ENCODE peak calls at places on chromosomes 3 and 15, in five cellular contexts. One of them, this sample, is unnamed. For H3K4me1, the result is how much of the 10 kb centered on the place peaks cover.

GRCh38 chr3:115598216-115598615 is 25.1 kb upstream of the GAP43 start:
- DNase-seq in body of pancreas: no peak
- DNase-seq in pancreas: no peak
- DNase-seq in sigmoid colon: no peak
- DNase-seq in right cardiac atrium: no peak
- DNase-seq in this sample: no peak

GRCh38 chr3:190303887-190304286 is 18.4 kb downstream of the CLDN1 start:
- DNase-seq in right cardiac atrium: no peak
- DNase-seq in pancreas: no peak
- DNase-seq in sigmoid colon: no peak
- DNase-seq in body of pancreas: no peak
- DNase-seq in this sample: no peak

GRCh38 chr15:47422901-47423300 is 294.4 kb upstream of the SEMA6D start:
- DNase-seq in body of pancreas: no peak
- DNase-seq in right cardiac atrium: no peak
- DNase-seq in sigmoid colon: no peak
- DNase-seq in pancreas: no peak
- DNase-seq in this sample: no peak

GRCh38 chr3:168249539-168250414 is 154.1 kb upstream of the GOLIM4 start:
- DNase-seq in pancreas: peak
- DNase-seq in sigmoid colon: peak
- DNase-seq in right cardiac atrium: peak
- DNase-seq in body of pancreas: peak
- DNase-seq in this sample: peak

GRCh38 chr3:9110802-9111201 is 138.6 kb downstream of the SRGAP3 start:
- DNase-seq in right cardiac atrium: no peak
- DNase-seq in pancreas: no peak
- DNase-seq in body of pancreas: no peak
- DNase-seq in sigmoid colon: no peak
- DNase-seq in this sample: no peak

GRCh38 chr3:162390891-162391290 is 894.3 kb downstream of the OTOL1 start:
- DNase-seq in sigmoid colon: no peak
- DNase-seq in pancreas: no peak
- DNase-seq in body of pancreas: no peak
- DNase-seq in right cardiac atrium: no peak
- DNase-seq in this sample: no peak

GRCh38 chr3:194741916-194742315 is 56.2 kb downstream of the FAM43A start:
- DNase-seq in right cardiac atrium: no peak
- DNase-seq in pancreas: no peak
- DNase-seq in body of pancreas: no peak
- DNase-seq in sigmoid colon: no peak
- DNase-seq in this sample: no peak

GRCh38 chr3:197487911-197488391 is 67.8 kb downstream of the BDH1 start:
- DNase-seq in sigmoid colon: no peak
- DNase-seq in body of pancreas: peak
- DNase-seq in pancreas: peak
- DNase-seq in right cardiac atrium: peak
- DNase-seq in this sample: no peak

GRCh38 chr3:63467392-63467791 is 185.1 kb upstream of the SNTN start:
- DNase-seq in sigmoid colon: no peak
- DNase-seq in body of pancreas: no peak
- DNase-seq in pancreas: no peak
- DNase-seq in right cardiac atrium: no peak
- DNase-seq in this sample: no peak

GRCh38 chr15:54810031-54810430 is 386.7 kb downstream of the RSL24D1 start:
- DNase-seq in pancreas: no peak
- DNase-seq in body of pancreas: no peak
- DNase-seq in sigmoid colon: no peak
- DNase-seq in right cardiac atrium: no peak
- DNase-seq in this sample: no peak

GRCh38 chr3:43859766-43860165 is 169.0 kb downstream of the ABHD5 start:
- DNase-seq in pancreas: no peak
- DNase-seq in right cardiac atrium: no peak
- DNase-seq in sigmoid colon: no peak
- DNase-seq in body of pancreas: no peak
- DNase-seq in this sample: no peak

GRCh38 chr3:63064216-63064755 is 189.1 kb upstream of the CADPS start:
- DNase-seq in sigmoid colon: no peak
- DNase-seq in pancreas: no peak
- DNase-seq in right cardiac atrium: no peak
- DNase-seq in body of pancreas: no peak
- DNase-seq in this sample: no peak

GRCh38 chr3:113242091-113242581 is 30.8 kb downstream of the BOC start:
- DNase-seq in right cardiac atrium: no peak
- DNase-seq in pancreas: no peak
- DNase-seq in sigmoid colon: no peak
- DNase-seq in body of pancreas: no peak
- DNase-seq in this sample: no peak

GRCh38 chr3:119235151-119235550 is 5.5 kb downstream of the B4GALT4 start:
- DNase-seq in sigmoid colon: no peak
- DNase-seq in right cardiac atrium: no peak
- DNase-seq in pancreas: no peak
- DNase-seq in body of pancreas: no peak
- DNase-seq in this sample: no peak

GRCh38 chr15:71806452-71806931 is 3.9 kb upstream of the NR2E3 start:
- DNase-seq in body of pancreas: peak
- DNase-seq in right cardiac atrium: no peak
- DNase-seq in pancreas: no peak
- DNase-seq in sigmoid colon: no peak
- DNase-seq in this sample: no peak

GRCh38 chr3:127680146-127680661 is 7.5 kb downstream of the ABTB1 start:
- DNase-seq in body of pancreas: no peak
- DNase-seq in pancreas: no peak
- DNase-seq in sigmoid colon: peak
- DNase-seq in right cardiac atrium: no peak
- DNase-seq in this sample: peak

GRCh38 chr3:162517110-162517509 is 1020.5 kb downstream of the OTOL1 start:
- DNase-seq in body of pancreas: no peak
- DNase-seq in sigmoid colon: no peak
- DNase-seq in pancreas: no peak
- DNase-seq in right cardiac atrium: no peak
- DNase-seq in this sample: no peak

GRCh38 chr15:80264031-80264430 is 12.0 kb upstream of the CTXND1 start:
- DNase-seq in body of pancreas: no peak
- DNase-seq in sigmoid colon: no peak
- DNase-seq in pancreas: no peak
- DNase-seq in right cardiac atrium: no peak
- DNase-seq in this sample: no peak

DNA sequence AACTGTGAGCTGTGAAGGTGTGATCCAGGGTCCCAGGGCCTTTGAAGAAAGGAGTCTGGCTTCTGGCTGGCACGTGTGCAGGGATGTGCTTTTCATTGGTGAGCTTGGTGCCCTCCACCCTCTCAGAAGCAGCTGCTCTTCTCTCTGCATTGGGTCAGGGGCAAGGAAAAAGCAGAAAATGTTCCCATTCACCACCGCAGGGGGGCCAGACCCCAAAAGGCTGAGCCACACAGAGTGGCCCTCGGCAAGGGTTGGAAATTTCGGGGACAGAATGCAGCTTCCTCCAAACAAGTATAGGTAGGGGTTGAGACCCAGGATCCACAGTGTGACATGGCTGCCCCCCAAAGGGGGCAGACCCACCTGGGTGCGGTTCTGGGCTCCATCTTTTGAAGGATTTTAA is 2.5 kb downstream of the CSK start:
- DNase-seq in right cardiac atrium: no peak
- DNase-seq in sigmoid colon: no peak
- DNase-seq in body of pancreas: no peak
- DNase-seq in pancreas: no peak
- DNase-seq in this sample: no peak
- H3K4me3 ChIP-seq in right cardiac atrium: no peak
- H3K4me3 ChIP-seq in sigmoid colon: no peak
- H3K4me3 ChIP-seq in body of pancreas: no peak
- H3K4me3 ChIP-seq in pancreas: no peak
- H3K4me3 ChIP-seq in this sample: no peak

GRCh38 chr3:122799322-122799721 is 4.5 kb downstream of the SLC49A4 start:
- DNase-seq in pancreas: no peak
- DNase-seq in sigmoid colon: no peak
- DNase-seq in right cardiac atrium: no peak
- DNase-seq in body of pancreas: no peak
- DNase-seq in this sample: no peak

GRCh38 chr3:122800031-122800430 is 5.2 kb downstream of the SLC49A4 start:
- DNase-seq in body of pancreas: no peak
- DNase-seq in right cardiac atrium: no peak
- DNase-seq in sigmoid colon: no peak
- DNase-seq in pancreas: no peak
- DNase-seq in this sample: no peak

GRCh38 chr3:122794779-122795673 is at the start of gene SLC49A4:
- DNase-seq in pancreas: peak
- DNase-seq in sigmoid colon: peak
- DNase-seq in body of pancreas: peak
- DNase-seq in right cardiac atrium: peak
- DNase-seq in this sample: peak

GRCh38 chr3:122795674-122795969 is 753 bp downstream of the SLC49A4 start:
- DNase-seq in right cardiac atrium: no peak
- DNase-seq in sigmoid colon: no peak
- DNase-seq in body of pancreas: no peak
- DNase-seq in pancreas: no peak
- DNase-seq in this sample: peak

DNA sequence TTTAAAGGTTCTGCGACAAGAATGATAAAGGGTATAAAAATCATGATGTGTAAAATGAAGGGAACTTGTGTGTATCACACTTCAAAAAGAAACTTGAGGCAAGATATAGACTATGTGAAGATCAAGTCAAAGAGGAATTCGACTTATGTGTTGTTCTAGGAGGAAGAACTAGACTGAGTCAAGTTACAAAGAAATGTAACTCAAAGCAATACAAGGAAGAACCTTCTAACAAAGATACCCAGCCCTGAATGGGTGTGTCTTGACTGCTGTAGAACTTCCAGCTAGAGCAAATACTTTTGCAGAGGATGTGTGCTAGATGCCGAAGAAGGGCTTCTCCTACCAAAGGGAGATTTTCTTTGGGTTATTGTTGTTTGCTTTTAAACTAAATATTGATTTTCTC is 2.4 kb downstream of the SLC49A4 start:
- DNase-seq in sigmoid colon: no peak
- DNase-seq in pancreas: no peak
- DNase-seq in body of pancreas: no peak
- DNase-seq in right cardiac atrium: no peak
- DNase-seq in this sample: no peak
- H3K4me1 ChIP-seq in sigmoid colon: under half
- H3K4me1 ChIP-seq in pancreas: under half
- H3K4me1 ChIP-seq in body of pancreas: under half
- H3K4me1 ChIP-seq in right cardiac atrium: under half
- H3K4me1 ChIP-seq in this sample: under half

GRCh38 chr3:46280105-46280797 is 38.0 kb downstream of the CCR3 start:
- DNase-seq in right cardiac atrium: no peak
- DNase-seq in sigmoid colon: no peak
- DNase-seq in pancreas: no peak
- DNase-seq in body of pancreas: no peak
- DNase-seq in this sample: peak

GRCh38 chr3:46276497-46277099 is 34.3 kb downstream of the CCR3 start:
- DNase-seq in body of pancreas: peak
- DNase-seq in right cardiac atrium: peak
- DNase-seq in pancreas: peak
- DNase-seq in sigmoid colon: peak
- DNase-seq in this sample: peak

GRCh38 chr3:46278816-46279672 is 36.8 kb downstream of the CCR3 start:
- DNase-seq in right cardiac atrium: no peak
- DNase-seq in pancreas: no peak
- DNase-seq in sigmoid colon: no peak
- DNase-seq in body of pancreas: no peak
- DNase-seq in this sample: no peak

GRCh38 chr3:46282041-46282440 is 39.8 kb downstream of the CCR3 start:
- DNase-seq in right cardiac atrium: no peak
- DNase-seq in sigmoid colon: no peak
- DNase-seq in body of pancreas: no peak
- DNase-seq in pancreas: no peak
- DNase-seq in this sample: no peak

DNA sequence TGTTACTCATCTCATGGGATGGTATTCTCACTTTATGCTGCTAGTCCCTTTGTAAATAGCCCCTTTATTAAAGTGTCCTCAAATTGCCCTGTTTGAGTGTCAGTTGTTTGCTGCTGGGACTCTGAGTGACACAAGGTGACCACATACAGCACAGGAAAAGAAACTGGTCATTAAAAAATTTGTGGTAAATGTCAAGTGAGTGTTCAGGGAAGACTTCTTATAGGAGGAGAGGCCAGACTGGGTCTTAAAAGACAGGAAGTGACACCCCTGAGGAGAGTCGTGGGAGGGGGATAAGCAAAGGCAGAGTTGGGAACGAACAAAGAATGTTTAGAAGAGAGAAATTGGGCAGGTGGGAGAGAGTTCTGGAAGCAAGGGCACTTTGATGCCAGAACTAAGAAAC is 35.2 kb downstream of the CCR3 start:
- DNase-seq in body of pancreas: no peak
- DNase-seq in sigmoid colon: no peak
- DNase-seq in right cardiac atrium: no peak
- DNase-seq in pancreas: no peak
- DNase-seq in this sample: no peak
- H3K4me3 ChIP-seq in body of pancreas: no peak
- H3K4me3 ChIP-seq in sigmoid colon: no peak
- H3K4me3 ChIP-seq in right cardiac atrium: no peak
- H3K4me3 ChIP-seq in pancreas: no peak
- H3K4me3 ChIP-seq in this sample: no peak

GRCh38 chr3:172143739-172144497 is 104.5 kb downstream of the FNDC3B start:
- DNase-seq in pancreas: no peak
- DNase-seq in right cardiac atrium: no peak
- DNase-seq in body of pancreas: no peak
- DNase-seq in sigmoid colon: no peak
- DNase-seq in this sample: no peak

GRCh38 chr3:172148269-172148668 is 108.9 kb downstream of the FNDC3B start:
- DNase-seq in sigmoid colon: no peak
- DNase-seq in right cardiac atrium: no peak
- DNase-seq in body of pancreas: no peak
- DNase-seq in pancreas: no peak
- DNase-seq in this sample: no peak

GRCh38 chr3:172147113-172147818 is 107.9 kb downstream of the FNDC3B start:
- DNase-seq in body of pancreas: no peak
- DNase-seq in pancreas: no peak
- DNase-seq in sigmoid colon: no peak
- DNase-seq in right cardiac atrium: no peak
- DNase-seq in this sample: no peak

GRCh38 chr3:172145287-172145686 is 105.9 kb downstream of the FNDC3B start:
- DNase-seq in pancreas: no peak
- DNase-seq in sigmoid colon: no peak
- DNase-seq in right cardiac atrium: no peak
- DNase-seq in body of pancreas: no peak
- DNase-seq in this sample: no peak

GRCh38 chr3:172146349-172146748 is 107.0 kb downstream of the FNDC3B start:
- DNase-seq in sigmoid colon: no peak
- DNase-seq in pancreas: no peak
- DNase-seq in right cardiac atrium: no peak
- DNase-seq in body of pancreas: no peak
- DNase-seq in this sample: no peak
- H3K4me1 ChIP-seq in sigmoid colon: under half
- H3K4me1 ChIP-seq in pancreas: under half
- H3K4me1 ChIP-seq in right cardiac atrium: under half
- H3K4me1 ChIP-seq in body of pancreas: under half
- H3K4me1 ChIP-seq in this sample: under half

DNA sequence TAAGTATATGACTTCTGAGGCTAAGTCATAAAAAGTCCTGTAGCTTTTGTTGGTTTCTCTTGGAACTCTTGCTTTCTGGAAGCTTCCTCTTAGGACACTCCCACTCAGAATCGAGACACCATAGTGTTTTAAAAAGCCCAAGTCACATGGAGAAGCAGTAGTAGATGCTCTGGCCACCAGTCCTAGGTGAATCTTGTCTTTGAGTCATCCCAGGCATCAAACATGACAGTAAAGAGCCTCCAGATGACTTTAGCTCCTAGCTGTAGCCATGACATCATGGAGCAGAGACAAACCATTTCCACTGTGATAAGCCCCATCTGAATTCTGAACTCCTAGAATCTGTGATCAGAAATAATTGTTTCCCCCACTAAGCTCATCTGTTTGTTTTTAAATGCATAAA is 42.1 kb downstream of the ISL2 start:
- DNase-seq in sigmoid colon: no peak
- DNase-seq in pancreas: no peak
- DNase-seq in right cardiac atrium: no peak
- DNase-seq in body of pancreas: no peak
- DNase-seq in this sample: no peak
- H3K4me3 ChIP-seq in sigmoid colon: no peak
- H3K4me3 ChIP-seq in pancreas: no peak
- H3K4me3 ChIP-seq in right cardiac atrium: no peak
- H3K4me3 ChIP-seq in body of pancreas: no peak
- H3K4me3 ChIP-seq in this sample: no peak

This sample was measured in mucosa of descending colon.